ENCODE peak calls at places on chromosomes 13 and 19, in four cellular contexts. V is esophagus muscularis mucosa, G is suprapubic skin, F is transverse colon. K is an unnamed sample.

GRCh38 chr13:97855570-97855970 is 97.9 kb upstream of the IPO5 start:
- DNase-seq in V (peak), F (peak), G (no peak), K (peak)

GRCh38 chr13:50127017-50127725 is 111.9 kb downstream of the KCNRG start:
- DNase-seq in G (peak), F (peak), V (no peak), K (no peak)

GRCh38 chr19:3760871-3761361 is 576 bp downstream of the APBA3 start:
- DNase-seq in G (no peak), F (no peak), V (no peak), K (no peak)

GRCh38 chr19:21698215-21698614 is 69.2 kb downstream of the ZNF100 start:
- DNase-seq in V (no peak), F (no peak), G (no peak), K (no peak)

GRCh38 chr19:7482584-7483439 is 6.0 kb downstream of the PEX11G start:
- DNase-seq in V (no peak), G (no peak), F (peak), K (no peak)

GRCh38 chr19:4867534-4868285 is at the start of gene PLIN3:
- DNase-seq in V (peak), G (peak), F (peak), K (peak)

GRCh38 chr13:40762849-40763248 is 8.1 kb downstream of the MRPS31 start:
- DNase-seq in V (no peak), G (no peak), F (no peak), K (no peak)

GRCh38 chr13:50127726-50128291 is 112.6 kb downstream of the KCNRG start:
- DNase-seq in G (peak), F (no peak), V (no peak), K (no peak)

GRCh38 chr13:113489549-113490495 is 689 bp downstream of the DCUN1D2 start:
- DNase-seq in V (peak), F (peak), G (peak), K (no peak)

GRCh38 chr19:52237771-52238400 is 31.5 kb upstream of the ZNF766 start:
- DNase-seq in V (no peak), F (peak), G (no peak), K (peak)

GRCh38 chr13:29464105-29464679 is 131.3 kb downstream of the SLC7A1 start:
- DNase-seq in V (no peak), F (no peak), G (no peak), K (no peak)

GRCh38 chr19:53057904-53058579 is 13.5 kb downstream of the ERVV-2 start:
- DNase-seq in V (no peak), F (no peak), G (no peak), K (peak)

GRCh38 chr19:42048992-42049391 is 21.0 kb downstream of the GRIK5 start:
- DNase-seq in G (no peak), F (peak), V (no peak), K (peak)

GRCh38 chr13:44703371-44703770 is 127.2 kb upstream of the TSC22D1 start:
- DNase-seq in G (no peak), F (no peak), V (no peak), K (no peak)

GRCh38 chr19:47112166-47112663 is 1.4 kb downstream of the ZC3H4 start:
- DNase-seq in V (peak), G (peak), F (peak), K (peak)

GRCh38 chr13:27482996-27483395 is 32.6 kb upstream of the MTIF3 start:
- DNase-seq in V (no peak), F (peak), G (no peak), K (no peak)

GRCh38 chr13:114161644-114162532 is 17.2 kb upstream of the CFAP97D2 start:
- DNase-seq in F (peak), G (no peak), V (no peak), K (no peak)

GRCh38 chr19:19505669-19506326 is 9.6 kb downstream of the TSSK6 start:
- DNase-seq in F (no peak), G (peak), V (no peak), K (no peak)

GRCh38 chr13:65159803-65160202 is 2070.3 kb downstream of the PCDH9 start:
- DNase-seq in V (no peak), G (no peak), F (no peak), K (no peak)

GRCh38 chr13:113405481-113406300 is 41.8 kb upstream of the GRTP1 start:
- DNase-seq in F (no peak), G (peak), V (no peak), K (no peak)

GRCh38 chr19:34120846-34121639 is 51.3 kb upstream of the LSM14A start:
- DNase-seq in G (no peak), V (no peak), F (no peak), K (no peak)

GRCh38 chr13:113860051-113860471 is 3.8 kb downstream of the GAS6 start:
- DNase-seq in V (no peak), G (peak), F (peak), K (no peak)

GRCh38 chr13:99028890-99029289 is 51.0 kb upstream of the DOCK9 start:
- DNase-seq in V (peak), G (no peak), F (no peak), K (no peak)

GRCh38 chr13:49649244-49649962 is 21.1 kb downstream of the ARL11 start:
- DNase-seq in G (no peak), V (no peak), F (no peak), K (no peak)

GRCh38 chr13:22665531-22665930 is 515.2 kb upstream of the SGCG start:
- DNase-seq in F (no peak), V (no peak), G (no peak), K (no peak)

GRCh38 chr13:74131206-74131605 is 3.0 kb downstream of the KLF12 start:
- DNase-seq in F (no peak), V (no peak), G (no peak), K (no peak)

GRCh38 chr13:20125129-20125782 is 35.6 kb downstream of the GJA3 start:
- DNase-seq in F (no peak), V (no peak), G (peak), K (no peak)

GRCh38 chr13:30038884-30039283 is 188.5 kb upstream of the UBL3 start:
- DNase-seq in V (no peak), F (no peak), G (no peak), K (no peak)

GRCh38 chr13:59584902-59585670 is 578.6 kb downstream of the DIAPH3 start:
- DNase-seq in G (no peak), F (no peak), V (no peak), K (no peak)

GRCh38 chr13:44762946-44763345 is 186.8 kb upstream of the TSC22D1 start:
- DNase-seq in F (no peak), G (no peak), V (no peak), K (no peak)

GRCh38 chr13:114140909-114141255 is 8.5 kb upstream of the RASA3 start:
- DNase-seq in V (no peak), F (no peak), G (no peak), K (no peak)

GRCh38 chr13:86758116-86758515 is 913.1 kb upstream of the SLITRK5 start:
- DNase-seq in G (no peak), F (no peak), V (no peak), K (no peak)

GRCh38 chr19:20367811-20368294 is 197.7 kb downstream of the ZNF737 start:
- DNase-seq in V (no peak), F (no peak), G (no peak), K (peak)

GRCh38 chr19:4288091-4288777 is 9.2 kb downstream of the SHD start:
- DNase-seq in G (no peak), V (no peak), F (no peak), K (no peak)

GRCh38 chr13:109389456-109389855 is 396.9 kb downstream of the IRS2 start:
- DNase-seq in F (no peak), V (peak), G (no peak), K (no peak)

GRCh38 chr19:13058951-13059660 is 43.6 kb downstream of the LYL1 start:
- DNase-seq in F (no peak), V (no peak), G (no peak), K (no peak)

GRCh38 chr19:13057147-13057572 is 45.5 kb downstream of the LYL1 start:
- DNase-seq in F (no peak), V (no peak), G (no peak), K (peak)

GRCh38 chr19:13055213-13056051 is 47.2 kb downstream of the LYL1 start:
- DNase-seq in G (peak), V (no peak), F (peak), K (no peak)

GRCh38 chr19:13056052-13056660 is 46.5 kb downstream of the LYL1 start:
- DNase-seq in F (peak), V (no peak), G (peak), K (peak)

GRCh38 chr19:13057744-13058143 is 44.9 kb downstream of the LYL1 start:
- DNase-seq in G (no peak), V (no peak), F (no peak), K (no peak)
- TF ChIP-seq POLR2AphosphoS5 in G (no peak), V (no peak), F (no peak), K (no peak)

GRCh38 chr19:1825909-1826556 is 14.0 kb upstream of the ATP8B3 start:
- DNase-seq in F (peak), G (no peak), V (no peak), K (peak)
- TF ChIP-seq POLR2A in F (no peak), G (no peak), V (no peak), K (no peak)

GRCh38 chr19:39617745-39618144 is 15.4 kb downstream of the LGALS13 start:
- DNase-seq in G (no peak), F (no peak), V (no peak), K (no peak)
- TF ChIP-seq POLR2AphosphoS5 in G (no peak), F (no peak), V (no peak), K (no peak)

GRCh38 chr19:48637449-48637947 is 319 bp upstream of the DBP start:
- DNase-seq in G (peak), F (peak), V (peak), K (peak)
- TF ChIP-seq POLR2A in G (no peak), F (no peak), V (no peak), K (no peak)

GRCh38 chr19:1094978-1095701 is at the start of gene POLR2E:
- DNase-seq in V (peak), G (peak), F (peak), K (peak)
- TF ChIP-seq POLR2AphosphoS5 in V (peak), G (no peak), F (peak), K (peak)

GRCh38 chr13:72540818-72541217 is 186.6 kb downstream of the MZT1 start:
- DNase-seq in G (no peak), V (no peak), F (no peak), K (no peak)
- TF ChIP-seq POLR2A in G (no peak), V (no peak), F (no peak), K (no peak)

GRCh38 chr19:10670876-10671804 is 17.0 kb downstream of the ILF3 start:
- DNase-seq in F (no peak), G (no peak), V (no peak), K (no peak)
- TF ChIP-seq POLR2AphosphoS5 in F (no peak), G (no peak), V (no peak), K (no peak)

K was measured in prostate gland.